ENCODE peak calls at places on chromosomes 4 and X, in seven cellular contexts. H is heart right ventricle, A is GM20000, F is cardiac fibroblast, S is GM13977, T is SK-N-SH, C is AG09319. V is an unnamed sample.

GRCh38 chr4:41318839-41319530 is 62.3 kb downstream of the UCHL1 start:
- DNase-seq in F (peak), H (peak), C (no peak), S (no peak), T (no peak), A (no peak), V (no peak)

GRCh38 chrX:94256396-94256795 is 582.4 kb downstream of the FAM133A start:
- DNase-seq in H (no peak), F (no peak), C (no peak), T (no peak), S (no peak), A (no peak), V (no peak)

GRCh38 chr4:80195441-80196139 is 1.7 kb upstream of the PRDM8 start:
- DNase-seq in A (no peak), H (no peak), S (no peak), T (no peak), C (no peak), F (no peak), V (no peak)

GRCh38 chr4:150402968-150403367 is 179.0 kb upstream of the MAB21L2 start:
- DNase-seq in S (no peak), C (no peak), F (no peak), T (peak), A (peak), H (peak), V (peak)

GRCh38 chr4:53777244-53777984 is 186.1 kb upstream of the LNX1 start:
- DNase-seq in T (no peak), A (no peak), S (no peak), F (peak), H (no peak), C (peak), V (no peak)

GRCh38 chrX:154353172-154353843 is 21.1 kb downstream of the FLNA start:
- DNase-seq in T (no peak), C (no peak), A (no peak), H (no peak), S (no peak), F (peak), V (no peak)

GRCh38 chr4:82519776-82520175 is 42.0 kb downstream of the TMEM150C start:
- DNase-seq in A (no peak), T (no peak), S (no peak), H (no peak), F (peak), C (no peak), V (no peak)

GRCh38 chrX:26613951-26614350 is 398.0 kb downstream of the MAGEB5 start:
- DNase-seq in H (no peak), A (no peak), T (no peak), F (peak), S (no peak), C (no peak), V (no peak)

GRCh38 chrX:134607523-134607922 is 50.7 kb downstream of the PLAC1 start:
- DNase-seq in C (no peak), A (no peak), F (no peak), T (no peak), H (no peak), S (no peak), V (no peak)

GRCh38 chrX:120450163-120450562 is 18.9 kb downstream of the LAMP2 start:
- DNase-seq in C (no peak), T (peak), H (no peak), S (peak), A (no peak), F (no peak), V (peak)

GRCh38 chr4:108685036-108685686 is 34.8 kb downstream of the OSTC start:
- DNase-seq in C (no peak), A (no peak), T (no peak), H (no peak), F (peak), S (no peak), V (no peak)

GRCh38 chrX:41273638-41274037 is 60.3 kb upstream of the DDX3X start:
- DNase-seq in F (peak), T (no peak), H (no peak), C (no peak), A (no peak), S (peak), V (no peak)

GRCh38 chrX:13587791-13588477 is 18.5 kb downstream of the EGFL6 start:
- DNase-seq in F (no peak), S (no peak), H (no peak), A (no peak), T (no peak), C (no peak), V (no peak)

GRCh38 chr4:123505077-123505456 is 108.5 kb downstream of the SPRY1 start:
- DNase-seq in C (no peak), A (no peak), T (no peak), F (peak), S (no peak), H (no peak), V (no peak)

GRCh38 chr4:20299515-20299914 is 47.8 kb downstream of the SLIT2 start:
- DNase-seq in H (no peak), S (no peak), T (peak), F (peak), C (no peak), A (no peak), V (no peak)

GRCh38 chr4:128385683-128386304 is 98.2 kb upstream of the PGRMC2 start:
- DNase-seq in T (no peak), H (no peak), C (no peak), S (peak), A (peak), F (peak), V (no peak)

GRCh38 chr4:36363024-36363423 is 81.6 kb downstream of the DTHD1 start:
- DNase-seq in A (no peak), H (no peak), C (no peak), S (no peak), F (peak), T (no peak), V (no peak)

GRCh38 chr4:137510866-137511265 is 21.4 kb downstream of the PCDH18 start:
- DNase-seq in A (no peak), H (peak), S (no peak), F (peak), T (no peak), C (peak), V (no peak)

GRCh38 chrX:1903380-1903935 is 288.6 kb downstream of the ASMT start:
- DNase-seq in A (no peak), C (no peak), T (no peak), F (peak), H (no peak), S (no peak), V (no peak)

GRCh38 chr4:56466910-56467283 is 520 bp upstream of the SRP72 start:
- DNase-seq in C (no peak), F (no peak), H (no peak), S (no peak), T (peak), A (peak), V (peak)

GRCh38 chr4:187604984-187605383 is 390.6 kb upstream of the ZFP42 start:
- DNase-seq in F (no peak), C (no peak), A (no peak), H (no peak), T (no peak), S (no peak), V (no peak)

GRCh38 chr4:84966382-84967291 is at the start of gene WDFY3:
- DNase-seq in T (peak), S (peak), F (peak), A (peak), C (peak), H (peak), V (peak)

GRCh38 chr4:187814737-187815465 is 180.7 kb upstream of the ZFP42 start:
- DNase-seq in C (no peak), S (no peak), T (no peak), F (peak), H (no peak), A (no peak), V (no peak)

GRCh38 chr4:140251566-140251965 is 97.6 kb upstream of the MAML3 start:
- DNase-seq in H (no peak), F (no peak), S (no peak), A (no peak), T (no peak), C (no peak), V (no peak)

GRCh38 chrX:39611468-39611867 is 486.3 kb downstream of the BCOR start:
- DNase-seq in A (no peak), H (no peak), C (no peak), F (no peak), S (no peak), T (no peak), V (no peak)

GRCh38 chr4:6472008-6472386 is 417 bp downstream of the PPP2R2C start:
- DNase-seq in F (no peak), S (no peak), T (no peak), H (no peak), C (no peak), A (peak), V (no peak)

GRCh38 chr4:145180298-145181090 is at the start of gene OTUD4:
- DNase-seq in F (peak), H (peak), T (peak), S (peak), C (peak), A (peak), V (peak)
- TF ChIP-seq CTCF in F (peak), H (peak), T (peak), S (peak), C (peak), A (no peak), V (peak)

GRCh38 chr4:15778742-15779231 is 659 bp downstream of the CD38 start:
- DNase-seq in F (no peak), H (peak), C (no peak), S (peak), T (no peak), A (peak), V (peak)
- TF ChIP-seq CTCF in F (no peak), H (peak), C (no peak), S (no peak), T (no peak), A (no peak), V (no peak)

GRCh38 chr4:55438314-55438713 is 42.6 kb downstream of the TMEM165 start:
- DNase-seq in T (no peak), C (no peak), H (no peak), A (no peak), S (no peak), F (no peak), V (no peak)

GRCh38 chr4:55431710-55432336 is 36.1 kb downstream of the TMEM165 start:
- DNase-seq in S (no peak), T (no peak), C (no peak), F (no peak), H (no peak), A (no peak), V (no peak)

GRCh38 chr4:55437823-55438222 is 42.1 kb downstream of the TMEM165 start:
- DNase-seq in T (no peak), A (no peak), C (no peak), H (no peak), F (no peak), S (no peak), V (no peak)

GRCh38 chr4:55437356-55437796 is 41.6 kb downstream of the TMEM165 start:
- DNase-seq in A (no peak), F (peak), S (no peak), H (no peak), T (no peak), C (no peak), V (no peak)

GRCh38 chr4:55435136-55435535 is 39.4 kb downstream of the TMEM165 start:
- DNase-seq in A (peak), H (no peak), F (peak), S (no peak), C (no peak), T (no peak), V (no peak)
- TF ChIP-seq CTCF in A (no peak), H (no peak), F (peak), S (peak), C (peak), T (peak), V (peak)

GRCh38 chr4:127124919-127125318 is 507.8 kb upstream of the INTU start:
- DNase-seq in C (no peak), S (no peak), H (no peak), A (no peak), F (peak), T (no peak), V (no peak)
- TF ChIP-seq CTCF in C (peak), S (no peak), H (peak), A (no peak), F (no peak), T (peak), V (no peak)

DNA sequence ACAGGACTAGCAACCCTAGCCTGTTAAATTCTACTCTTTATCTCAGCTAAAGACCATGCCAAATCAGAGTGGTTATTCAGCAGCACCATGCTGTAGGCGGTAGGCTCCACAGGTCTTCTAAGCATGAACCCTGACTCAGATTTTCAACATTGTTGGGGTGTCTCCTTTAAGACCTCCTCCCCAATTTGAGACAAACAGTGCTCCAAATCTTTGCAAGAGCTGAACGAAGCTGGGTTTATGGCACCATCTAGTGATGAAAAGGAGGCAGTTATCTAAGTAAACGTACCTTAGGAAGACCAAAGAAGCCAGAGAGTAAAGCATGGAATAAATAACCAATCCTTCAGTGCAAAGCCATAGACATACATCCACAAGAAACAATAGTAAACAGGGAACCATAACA is 334.5 kb upstream of the SLC7A11 start:
- DNase-seq in A (no peak), F (peak), S (no peak), C (peak), H (no peak), T (no peak), V (no peak)
- TF ChIP-seq CTCF in A (no peak), F (peak), S (peak), C (peak), H (no peak), T (peak), V (no peak)

GRCh38 chrX:48540015-48540350 is 469 bp downstream of the TBC1D25 start:
- DNase-seq in F (peak), S (peak), A (peak), C (no peak), T (peak), H (peak), V (peak)
- TF ChIP-seq CTCF in F (no peak), S (no peak), A (no peak), C (no peak), T (no peak), H (no peak), V (no peak)

V was measured in GM10248.